ENCODE peak calls at places on chromosomes 16 and 17, in seven cellular contexts. A, L, E, M, X, V and G are unnamed samples.

GRCh38 chr16:50856991-50857390 is 115.1 kb downstream of the CYLD start:
- DNase-seq in M (no peak), X (no peak), E (no peak), V (no peak), A (no peak), L (no peak), G (no peak)

GRCh38 chr16:19555938-19556778 is 655 bp downstream of the VPS35L start:
- DNase-seq in L (peak), M (peak), E (no peak), V (peak), A (peak), X (no peak), G (peak)

GRCh38 chr16:30092373-30093010 is 768 bp upstream of the TBX6 start:
- DNase-seq in L (peak), M (no peak), X (peak), V (peak), E (peak), A (peak), G (peak)

GRCh38 chr16:67481561-67482259 is 753 bp upstream of the ATP6V0D1 start:
- DNase-seq in A (peak), V (no peak), E (no peak), L (no peak), M (no peak), X (no peak), G (no peak)

GRCh38 chr17:14813649-14814048 is 451.5 kb downstream of the PMP22 start:
- DNase-seq in M (no peak), X (no peak), A (no peak), L (no peak), E (no peak), V (peak), G (no peak)

GRCh38 chr16:59748531-59748930 is 1014.4 kb upstream of the GOT2 start:
- DNase-seq in A (no peak), V (no peak), X (no peak), M (no peak), E (no peak), L (no peak), G (no peak)

GRCh38 chr17:50872710-50873424 is 6.7 kb upstream of the TOB1 start:
- DNase-seq in L (peak), E (no peak), X (no peak), M (peak), V (peak), A (peak), G (peak)

GRCh38 chr17:2071421-2072281 is 16.7 kb downstream of the HIC1 start:
- DNase-seq in X (no peak), E (no peak), L (peak), A (no peak), M (no peak), V (no peak), G (no peak)

GRCh38 chr17:65072577-65073178 is 16.1 kb upstream of the GNA13 start:
- DNase-seq in V (no peak), L (no peak), X (no peak), E (no peak), M (no peak), A (no peak), G (no peak)

GRCh38 chr17:45927247-45927646 is 32.9 kb downstream of the MAPT start:
- DNase-seq in A (no peak), V (no peak), L (no peak), M (no peak), X (no peak), E (no peak), G (no peak)

GRCh38 chr16:80527297-80527696 is 13.5 kb upstream of the DYNLRB2 start:
- DNase-seq in M (peak), L (peak), V (peak), A (peak), X (no peak), E (no peak), G (peak)